ENCODE peak calls at places on chromosomes 13 and 19, in eight cellular contexts. W, T, P, S, H, Q, N and C are unnamed samples.
A peak's percentile ranks its signal among the peaks of the same experiment; 100 is the strongest.

GRCh38 chr19:45782820-45783785 is 813 bp upstream of the DMPK start:
- DNase-seq in W (peak; percentile 76), T (peak; percentile 42), P (peak; percentile 51), S (no peak), H (peak; percentile 65), Q (no peak), N (no peak), C (peak; percentile 57)

GRCh38 chr19:23343434-23344010 is 51.7 kb downstream of the ZNF91 start:
- DNase-seq in W (no peak), T (no peak), P (no peak), S (no peak), H (peak; percentile 7), Q (no peak), N (no peak), C (no peak)

GRCh38 chr19:48368942-48369341 is 4.8 kb downstream of the SYNGR4 start:
- DNase-seq in W (no peak), T (no peak), P (no peak), S (no peak), H (no peak), Q (no peak), N (no peak), C (no peak)

GRCh38 chr13:48159436-48160225 is 64.7 kb upstream of the MED4 start:
- DNase-seq in W (no peak), T (no peak), P (peak; percentile 64), S (no peak), H (peak; percentile 53), Q (no peak), N (no peak), C (no peak)

GRCh38 chr13:100544866-100545683 is 43.5 kb downstream of the GGACT start:
- DNase-seq in W (no peak), T (no peak), P (peak; percentile 45), S (peak; percentile 41), H (no peak), Q (no peak), N (peak; percentile 59), C (no peak)

GRCh38 chr19:7731615-7732014 is 295 bp downstream of the CLEC4G start:
- DNase-seq in W (no peak), T (no peak), P (no peak), S (no peak), H (no peak), Q (no peak), N (no peak), C (no peak)

GRCh38 chr19:34154401-34154800 is 17.9 kb upstream of the LSM14A start:
- DNase-seq in W (no peak), T (no peak), P (no peak), S (no peak), H (no peak), Q (no peak), N (no peak), C (no peak)

GRCh38 chr13:72651196-72651595 is 76.2 kb downstream of the MZT1 start:
- DNase-seq in W (no peak), T (no peak), P (no peak), S (no peak), H (peak; percentile 15), Q (no peak), N (no peak), C (peak; percentile 5)

GRCh38 chr19:475360-475759 is 14.5 kb upstream of the SHC2 start:
- DNase-seq in W (no peak), T (no peak), P (no peak), S (no peak), H (no peak), Q (no peak), N (no peak), C (no peak)

GRCh38 chr19:34373601-34374288 is 8.7 kb downstream of the GPI start:
- DNase-seq in W (no peak), T (no peak), P (no peak), S (no peak), H (no peak), Q (no peak), N (no peak), C (no peak)

GRCh38 chr19:16772841-16773240 is 53.2 kb downstream of the NWD1 start:
- DNase-seq in W (no peak), T (no peak), P (no peak), S (no peak), H (no peak), Q (no peak), N (no peak), C (no peak)

GRCh38 chr13:59476376-59476775 is 687.4 kb downstream of the DIAPH3 start:
- DNase-seq in W (no peak), T (no peak), P (no peak), S (no peak), H (no peak), Q (no peak), N (no peak), C (peak; percentile 29)

GRCh38 chr13:112931028-112931934 is 37.7 kb upstream of the MCF2L start:
- DNase-seq in W (no peak), T (peak; percentile 37), P (peak; percentile 84), S (no peak), H (peak; percentile 45), Q (no peak), N (no peak), C (peak; percentile 74)

GRCh38 chr13:21668665-21669599 is 1.9 kb upstream of the FGF9 start:
- DNase-seq in W (no peak), T (no peak), P (peak; percentile 77), S (peak; percentile 75), H (peak; percentile 47), Q (no peak), N (no peak), C (peak; percentile 21)

GRCh38 chr19:56263319-56263718 is 9.2 kb upstream of the EDDM13 start:
- DNase-seq in W (no peak), T (no peak), P (no peak), S (no peak), H (no peak), Q (no peak), N (no peak), C (no peak)

GRCh38 chr19:47373246-47374240 is 24.4 kb downstream of the DHX34 start:
- DNase-seq in W (no peak), T (no peak), P (no peak), S (no peak), H (no peak), Q (no peak), N (no peak), C (no peak)

GRCh38 chr13:30373727-30374126 is 48.6 kb upstream of the UBE2L5 start:
- DNase-seq in W (no peak), T (no peak), P (no peak), S (no peak), H (no peak), Q (no peak), N (no peak), C (no peak)

GRCh38 chr13:30375436-30375835 is 46.9 kb upstream of the UBE2L5 start:
- DNase-seq in W (no peak), T (no peak), P (no peak), S (no peak), H (no peak), Q (no peak), N (no peak), C (no peak)

GRCh38 chr13:30381049-30381448 is 41.2 kb upstream of the UBE2L5 start:
- DNase-seq in W (no peak), T (no peak), P (no peak), S (no peak), H (no peak), Q (no peak), N (no peak), C (no peak)

GRCh38 chr13:30377312-30377685 is 45.0 kb upstream of the UBE2L5 start:
- DNase-seq in W (no peak), T (no peak), P (no peak), S (no peak), H (no peak), Q (no peak), N (no peak), C (no peak)

GRCh38 chr13:30376426-30377311 is 45.6 kb upstream of the UBE2L5 start:
- DNase-seq in W (no peak), T (no peak), P (no peak), S (peak; percentile 81), H (no peak), Q (no peak), N (peak; percentile 45), C (no peak)
- TF ChIP-seq CTCF in W (no peak), T (no peak), P (no peak), S (no peak), H (no peak), Q (no peak), N (no peak), C (no peak)

GRCh38 chr13:111090169-111090568 is 24.9 kb upstream of the ARHGEF7 start:
- DNase-seq in W (no peak), T (no peak), P (no peak), S (no peak), H (no peak), Q (no peak), N (no peak), C (no peak)
- H3K4me3 ChIP-seq in W (no peak overlapping the region), T (no peak overlapping the region), P (no peak overlapping the region), S (no peak overlapping the region), H (no peak overlapping the region), Q (no peak overlapping the region), N (no peak overlapping the region), C (no peak overlapping the region)

DNA sequence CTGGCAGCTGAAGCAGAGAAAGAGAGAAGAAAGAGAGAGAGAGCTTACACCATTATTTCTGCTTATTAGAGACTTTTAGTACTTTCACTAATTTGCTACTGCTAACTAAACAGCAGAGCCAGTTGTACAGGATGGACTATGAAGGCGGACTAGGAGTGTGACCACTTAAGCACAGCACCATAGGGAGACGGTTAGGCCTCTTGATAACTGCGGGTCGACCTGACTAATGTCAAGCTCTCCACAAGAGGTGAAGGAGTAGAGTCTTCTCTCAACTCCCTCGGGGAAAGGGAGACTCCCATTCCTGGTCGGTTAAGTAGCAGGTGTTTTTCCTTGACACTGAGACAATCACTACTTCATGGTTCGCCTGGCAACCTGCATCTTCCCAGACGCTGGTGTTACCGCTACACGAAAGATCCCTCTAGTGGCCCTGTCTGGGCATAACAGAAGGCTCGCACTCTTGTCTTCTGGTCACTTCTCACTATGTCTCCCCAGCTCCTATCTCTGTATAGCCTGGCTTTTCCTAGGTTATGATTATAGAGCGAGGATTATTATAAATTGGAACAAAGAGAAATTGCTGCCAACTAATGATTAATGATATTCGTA is 5.3 kb upstream of the PSG7 start:
- DNase-seq in W (no peak), T (no peak), P (no peak), S (no peak), H (no peak), Q (no peak), N (no peak), C (peak; percentile 25)
- TF ChIP-seq CTCF in W (no peak), T (peak; percentile 39), P (peak; percentile 43), S (no peak), H (peak; percentile 51), Q (peak; percentile 74), N (peak; percentile 10), C (peak; percentile 63)

GRCh38 chr19:32223106-32223505 is 122.3 kb upstream of the ZNF507 start:
- DNase-seq in W (no peak), T (no peak), P (no peak), S (no peak), H (no peak), Q (no peak), N (no peak), C (no peak)

GRCh38 chr19:32224371-32225244 is 120.8 kb upstream of the ZNF507 start:
- DNase-seq in W (peak; percentile 49), T (no peak), P (peak; percentile 86), S (peak; percentile 74), H (peak; percentile 7), Q (no peak), N (peak; percentile 65), C (peak; percentile 44)

GRCh38 chr19:32220951-32221350 is 124.5 kb upstream of the ZNF507 start:
- DNase-seq in W (no peak), T (no peak), P (no peak), S (peak; percentile 19), H (no peak), Q (no peak), N (no peak), C (no peak)

GRCh38 chr19:32222594-32222993 is 122.8 kb upstream of the ZNF507 start:
- DNase-seq in W (no peak), T (no peak), P (no peak), S (peak; percentile 23), H (no peak), Q (no peak), N (no peak), C (no peak)

GRCh38 chr19:32223595-32224370 is 121.6 kb upstream of the ZNF507 start:
- DNase-seq in W (peak; percentile 16), T (no peak), P (no peak), S (no peak), H (no peak), Q (no peak), N (no peak), C (no peak)
- H3K4me3 ChIP-seq in W (no peak overlapping the region), T (no peak overlapping the region), P (peak overlapping the region; percentile 66), S (peak overlapping the region; percentile 24), H (no peak overlapping the region), Q (no peak overlapping the region), N (no peak overlapping the region), C (no peak overlapping the region)